ENCODE peak calls at places on chromosomes 13 and 19, in four cellular contexts. N is NCI-H1417, D is GDM1, S is T-helper 1 cell. O is an unnamed sample.
A peak's percentile ranks its signal among the peaks of the same experiment; 100 is the strongest.

GRCh38 chr19:8065489-8066261 is 13.1 kb downstream of the CCL25 start:
- DNase-seq in N (no peak), D (no peak), S (no peak), O (no peak)

GRCh38 chr13:54449922-54450321 is 1421.3 kb downstream of the OLFM4 start:
- DNase-seq in N (no peak), D (no peak), S (no peak), O (no peak)

GRCh38 chr19:29098863-29099481 is 114.0 kb downstream of the UQCRFS1 start:
- DNase-seq in N (no peak), D (no peak), S (no peak), O (no peak)

GRCh38 chr19:11268783-11269267 is 6.5 kb upstream of the DOCK6 start:
- DNase-seq in N (no peak), D (no peak), S (no peak), O (no peak)

GRCh38 chr19:4700573-4700970 is 23.1 kb downstream of the DPP9 start:
- DNase-seq in N (no peak), D (no peak), S (no peak), O (no peak)

GRCh38 chr13:46721054-46721453 is 75.9 kb downstream of the ESD start:
- DNase-seq in N (peak; percentile 14), D (no peak), S (peak; percentile 9), O (peak; percentile 31)

GRCh38 chr19:3599776-3600183 is 6.9 kb downstream of the TBXA2R start:
- DNase-seq in N (no peak), D (no peak), S (no peak), O (no peak)

GRCh38 chr13:67285611-67286010 is 55.5 kb upstream of the PCDH9 start:
- DNase-seq in N (no peak), D (no peak), S (no peak), O (no peak)

GRCh38 chr13:34695063-34695462 is 247.0 kb upstream of the NBEA start:
- DNase-seq in N (no peak), D (no peak), S (no peak), O (no peak)